ENCODE peak calls at places on chromosomes 2 and 18, in five cellular contexts. One of them, this sample, is unnamed.
A peak's percentile ranks its signal among the peaks of the same experiment; 100 is the strongest.

GRCh38 chr2:10305254-10305635 is 2.5 kb downstream of the HPCAL1 start:
- DNase-seq in left ventricle myocardium superior: no peak
- DNase-seq in hypothalamus: no peak
- DNase-seq in stimulated activated CD4-positive, alpha-beta T cell treated with anti-CD3 and anti-CD28 coated beads, TNF-alpha, amount 100 ng/mL, for 24 hours: no peak
- DNase-seq in NCI-H774: no peak
- DNase-seq in this sample: no peak

GRCh38 chr2:89811295-89811694 is 1119.8 kb downstream of the RPIA start:
- DNase-seq in left ventricle myocardium superior: no peak
- DNase-seq in hypothalamus: no peak
- DNase-seq in stimulated activated CD4-positive, alpha-beta T cell treated with anti-CD3 and anti-CD28 coated beads, TNF-alpha, amount 100 ng/mL, for 24 hours: no peak
- DNase-seq in NCI-H774: no peak
- DNase-seq in this sample: no peak

GRCh38 chr18:49520661-49521145 is 33.7 kb upstream of the C18orf32 start:
- DNase-seq in left ventricle myocardium superior: no peak
- DNase-seq in hypothalamus: no peak
- DNase-seq in stimulated activated CD4-positive, alpha-beta T cell treated with anti-CD3 and anti-CD28 coated beads, TNF-alpha, amount 100 ng/mL, for 24 hours: no peak
- DNase-seq in NCI-H774: no peak
- DNase-seq in this sample: no peak

GRCh38 chr18:12990128-12990485 is 1.1 kb upstream of the CEP192 start:
- DNase-seq in left ventricle myocardium superior: no peak
- DNase-seq in hypothalamus: no peak
- DNase-seq in stimulated activated CD4-positive, alpha-beta T cell treated with anti-CD3 and anti-CD28 coated beads, TNF-alpha, amount 100 ng/mL, for 24 hours: no peak
- DNase-seq in NCI-H774: no peak
- DNase-seq in this sample: no peak

GRCh38 chr2:240650254-240650965 is 25.1 kb downstream of the GPR35 start:
- DNase-seq in left ventricle myocardium superior: no peak
- DNase-seq in hypothalamus: no peak
- DNase-seq in stimulated activated CD4-positive, alpha-beta T cell treated with anti-CD3 and anti-CD28 coated beads, TNF-alpha, amount 100 ng/mL, for 24 hours: no peak
- DNase-seq in NCI-H774: no peak
- DNase-seq in this sample: no peak

GRCh38 chr2:182636694-182637093 is 79.4 kb upstream of the DNAJC10 start:
- DNase-seq in left ventricle myocardium superior: no peak
- DNase-seq in hypothalamus: no peak
- DNase-seq in stimulated activated CD4-positive, alpha-beta T cell treated with anti-CD3 and anti-CD28 coated beads, TNF-alpha, amount 100 ng/mL, for 24 hours: no peak
- DNase-seq in NCI-H774: no peak
- DNase-seq in this sample: no peak

GRCh38 chr2:43481927-43482542 is 113.8 kb downstream of the THADA start:
- DNase-seq in left ventricle myocardium superior: no peak
- DNase-seq in hypothalamus: no peak
- DNase-seq in stimulated activated CD4-positive, alpha-beta T cell treated with anti-CD3 and anti-CD28 coated beads, TNF-alpha, amount 100 ng/mL, for 24 hours: no peak
- DNase-seq in NCI-H774: no peak
- DNase-seq in this sample: no peak

GRCh38 chr2:15814946-15815345 is 125.4 kb upstream of the MYCN start:
- DNase-seq in left ventricle myocardium superior: no peak
- DNase-seq in hypothalamus: no peak
- DNase-seq in stimulated activated CD4-positive, alpha-beta T cell treated with anti-CD3 and anti-CD28 coated beads, TNF-alpha, amount 100 ng/mL, for 24 hours: no peak
- DNase-seq in NCI-H774: no peak
- DNase-seq in this sample: no peak

GRCh38 chr2:148614024-148614331 is 30.6 kb upstream of the EPC2 start:
- DNase-seq in left ventricle myocardium superior: no peak
- DNase-seq in hypothalamus: no peak
- DNase-seq in stimulated activated CD4-positive, alpha-beta T cell treated with anti-CD3 and anti-CD28 coated beads, TNF-alpha, amount 100 ng/mL, for 24 hours: no peak
- DNase-seq in NCI-H774: no peak
- DNase-seq in this sample: no peak

GRCh38 chr2:58109481-58109880 is 62.9 kb downstream of the VRK2 start:
- DNase-seq in left ventricle myocardium superior: no peak
- DNase-seq in hypothalamus: no peak
- DNase-seq in stimulated activated CD4-positive, alpha-beta T cell treated with anti-CD3 and anti-CD28 coated beads, TNF-alpha, amount 100 ng/mL, for 24 hours: no peak
- DNase-seq in NCI-H774: no peak
- DNase-seq in this sample: no peak

GRCh38 chr18:34598136-34598635 is 111.9 kb upstream of the DTNA start:
- DNase-seq in left ventricle myocardium superior: no peak
- DNase-seq in hypothalamus: no peak
- DNase-seq in stimulated activated CD4-positive, alpha-beta T cell treated with anti-CD3 and anti-CD28 coated beads, TNF-alpha, amount 100 ng/mL, for 24 hours: no peak
- DNase-seq in NCI-H774: no peak
- DNase-seq in this sample: no peak

GRCh38 chr2:144990661-144991060 is 470.7 kb upstream of the ZEB2 start:
- DNase-seq in left ventricle myocardium superior: no peak
- DNase-seq in hypothalamus: peak; percentile 12
- DNase-seq in stimulated activated CD4-positive, alpha-beta T cell treated with anti-CD3 and anti-CD28 coated beads, TNF-alpha, amount 100 ng/mL, for 24 hours: no peak
- DNase-seq in NCI-H774: no peak
- DNase-seq in this sample: no peak

GRCh38 chr18:35245719-35246317 is 5.0 kb downstream of the ZNF397 start:
- DNase-seq in left ventricle myocardium superior: no peak
- DNase-seq in hypothalamus: no peak
- DNase-seq in stimulated activated CD4-positive, alpha-beta T cell treated with anti-CD3 and anti-CD28 coated beads, TNF-alpha, amount 100 ng/mL, for 24 hours: no peak
- DNase-seq in NCI-H774: no peak
- DNase-seq in this sample: no peak

GRCh38 chr18:62384068-62384467 is 59.0 kb downstream of the TNFRSF11A start:
- DNase-seq in left ventricle myocardium superior: no peak
- DNase-seq in hypothalamus: no peak
- DNase-seq in stimulated activated CD4-positive, alpha-beta T cell treated with anti-CD3 and anti-CD28 coated beads, TNF-alpha, amount 100 ng/mL, for 24 hours: no peak
- DNase-seq in NCI-H774: no peak
- DNase-seq in this sample: no peak

GRCh38 chr18:58454406-58455061 is 174.4 kb downstream of the ALPK2 start:
- DNase-seq in left ventricle myocardium superior: no peak
- DNase-seq in hypothalamus: no peak
- DNase-seq in stimulated activated CD4-positive, alpha-beta T cell treated with anti-CD3 and anti-CD28 coated beads, TNF-alpha, amount 100 ng/mL, for 24 hours: no peak
- DNase-seq in NCI-H774: no peak
- DNase-seq in this sample: no peak

GRCh38 chr18:32326450-32327309 is 136.8 kb downstream of the MEP1B start:
- DNase-seq in left ventricle myocardium superior: no peak
- DNase-seq in hypothalamus: no peak
- DNase-seq in stimulated activated CD4-positive, alpha-beta T cell treated with anti-CD3 and anti-CD28 coated beads, TNF-alpha, amount 100 ng/mL, for 24 hours: no peak
- DNase-seq in NCI-H774: no peak
- DNase-seq in this sample: no peak

GRCh38 chr2:60118061-60118460 is 435.4 kb downstream of the BCL11A start:
- DNase-seq in left ventricle myocardium superior: no peak
- DNase-seq in hypothalamus: no peak
- DNase-seq in stimulated activated CD4-positive, alpha-beta T cell treated with anti-CD3 and anti-CD28 coated beads, TNF-alpha, amount 100 ng/mL, for 24 hours: no peak
- DNase-seq in NCI-H774: no peak
- DNase-seq in this sample: no peak

GRCh38 chr18:80009661-80010550 is 21.5 kb upstream of the TXNL4A start:
- DNase-seq in left ventricle myocardium superior: peak; percentile 80
- DNase-seq in hypothalamus: no peak
- DNase-seq in stimulated activated CD4-positive, alpha-beta T cell treated with anti-CD3 and anti-CD28 coated beads, TNF-alpha, amount 100 ng/mL, for 24 hours: no peak
- DNase-seq in NCI-H774: no peak
- DNase-seq in this sample: peak; percentile 79